ENCODE peak calls at places on chromosomes 5 and 9, in five cellular contexts. One of them, this sample, is unnamed.

GRCh38 chr5:151199581-151200185 is 24.2 kb downstream of the CCDC69 start:
- DNase-seq in pancreas: no peak
- DNase-seq in brain microvascular endothelial cell: no peak
- DNase-seq in AG08395: no peak
- DNase-seq in HTR-8/SVneo: no peak
- DNase-seq in this sample: no peak

GRCh38 chr5:54103871-54104270 is 206.5 kb downstream of the ARL15 start:
- DNase-seq in brain microvascular endothelial cell: no peak
- DNase-seq in AG08395: no peak
- DNase-seq in HTR-8/SVneo: no peak
- DNase-seq in pancreas: no peak
- DNase-seq in this sample: no peak

GRCh38 chr9:98450486-98450885 is 195.0 kb upstream of the TBC1D2 start:
- DNase-seq in AG08395: peak
- DNase-seq in brain microvascular endothelial cell: no peak
- DNase-seq in pancreas: no peak
- DNase-seq in HTR-8/SVneo: no peak
- DNase-seq in this sample: no peak

GRCh38 chr9:130443840-130444492 is 795 bp upstream of the ASS1 start:
- DNase-seq in AG08395: no peak
- DNase-seq in pancreas: peak
- DNase-seq in brain microvascular endothelial cell: no peak
- DNase-seq in HTR-8/SVneo: no peak
- DNase-seq in this sample: no peak

GRCh38 chr9:112086627-112087026 is 88.5 kb downstream of the SUSD1 start:
- DNase-seq in pancreas: no peak
- DNase-seq in AG08395: peak
- DNase-seq in HTR-8/SVneo: no peak
- DNase-seq in brain microvascular endothelial cell: no peak
- DNase-seq in this sample: peak

GRCh38 chr9:69572611-69573010 is 99.6 kb downstream of the APBA1 start:
- DNase-seq in HTR-8/SVneo: no peak
- DNase-seq in pancreas: no peak
- DNase-seq in AG08395: peak
- DNase-seq in brain microvascular endothelial cell: no peak
- DNase-seq in this sample: no peak

GRCh38 chr5:126234563-126235195 is 188.5 kb upstream of the GRAMD2B start:
- DNase-seq in pancreas: no peak
- DNase-seq in HTR-8/SVneo: peak
- DNase-seq in AG08395: no peak
- DNase-seq in brain microvascular endothelial cell: peak
- DNase-seq in this sample: peak

GRCh38 chr9:78292716-78293497 is 4.0 kb upstream of the PSAT1 start:
- DNase-seq in AG08395: no peak
- DNase-seq in brain microvascular endothelial cell: no peak
- DNase-seq in pancreas: no peak
- DNase-seq in HTR-8/SVneo: no peak
- DNase-seq in this sample: no peak

GRCh38 chr5:144315994-144316634 is 145.4 kb downstream of the KCTD16 start:
- DNase-seq in AG08395: no peak
- DNase-seq in brain microvascular endothelial cell: no peak
- DNase-seq in pancreas: no peak
- DNase-seq in HTR-8/SVneo: no peak
- DNase-seq in this sample: no peak

GRCh38 chr5:127206320-127207113 is 84.1 kb upstream of the MEGF10 start:
- DNase-seq in AG08395: peak
- DNase-seq in pancreas: no peak
- DNase-seq in brain microvascular endothelial cell: peak
- DNase-seq in HTR-8/SVneo: peak
- DNase-seq in this sample: peak

GRCh38 chr9:129138476-129139232 is 27.4 kb downstream of the PTPA start:
- DNase-seq in HTR-8/SVneo: no peak
- DNase-seq in AG08395: peak
- DNase-seq in brain microvascular endothelial cell: no peak
- DNase-seq in pancreas: peak
- DNase-seq in this sample: no peak

GRCh38 chr9:114181583-114182409 is 26.5 kb downstream of the COL27A1 start:
- DNase-seq in AG08395: no peak
- DNase-seq in HTR-8/SVneo: no peak
- DNase-seq in pancreas: no peak
- DNase-seq in brain microvascular endothelial cell: no peak
- DNase-seq in this sample: no peak